ENCODE peak calls at places on chromosome 11, in six cellular contexts. N is astrocyte of the cerebellum; L is AG08395; F is stimulated activated CD4-positive, alpha-beta T cell treated with anti-CD3 and anti-CD28 coated beads, Interleukin-4, amount 100 ng/mL, for 4 hours; U is neural crest cell; K is A549. O is an unnamed sample.

GRCh38 chr11:47524200-47524874 is 28.6 kb downstream of the CELF1 start:
- DNase-seq in F (no peak), K (no peak), U (no peak), L (peak), N (no peak), O (peak)

GRCh38 chr11:14190992-14191773 is 167.8 kb downstream of the RRAS2 start:
- DNase-seq in F (no peak), N (no peak), K (no peak), L (no peak), U (no peak), O (no peak)

GRCh38 chr11:94145916-94146315 is 17.3 kb downstream of the PANX1 start:
- DNase-seq in U (no peak), N (no peak), L (no peak), K (no peak), F (no peak), O (no peak)

GRCh38 chr11:8045839-8046238 is 35.2 kb upstream of the TUB start:
- DNase-seq in L (no peak), N (no peak), F (no peak), U (no peak), K (no peak), O (no peak)

GRCh38 chr11:936199-936598 is 10.5 kb downstream of the AP2A2 start:
- DNase-seq in U (no peak), N (no peak), L (no peak), F (no peak), K (no peak), O (no peak)

GRCh38 chr11:69391192-69392103 is 90.0 kb upstream of the LINC01488 start:
- DNase-seq in U (no peak), L (no peak), N (no peak), F (no peak), K (no peak), O (no peak)

GRCh38 chr11:69010964-69011623 is 2.0 kb downstream of the MRGPRF start:
- DNase-seq in F (peak), L (peak), N (no peak), U (peak), K (peak), O (peak)

GRCh38 chr11:102683277-102683676 is 22.3 kb downstream of the MMP27 start:
- DNase-seq in N (no peak), U (no peak), F (no peak), K (peak), L (no peak), O (no peak)

GRCh38 chr11:115476463-115477286 is 27.5 kb downstream of the CADM1 start:
- DNase-seq in U (no peak), F (no peak), K (no peak), L (no peak), N (no peak), O (no peak)

GRCh38 chr11:26623076-26623666 is 51.1 kb upstream of the MUC15 start:
- DNase-seq in F (no peak), N (no peak), L (peak), U (no peak), K (peak), O (peak)

GRCh38 chr11:706439-706956 is 467 bp downstream of the EPS8L2 start:
- DNase-seq in L (peak), U (no peak), K (peak), N (no peak), F (no peak), O (peak)

GRCh38 chr11:105937738-105938137 is 84.3 kb downstream of the MSANTD4 start:
- DNase-seq in K (no peak), F (no peak), N (peak), L (peak), U (no peak), O (peak)

GRCh38 chr11:93500759-93501158 is 42.4 kb downstream of the SMCO4 start:
- DNase-seq in K (no peak), F (no peak), U (no peak), L (no peak), N (no peak), O (no peak)

GRCh38 chr11:78110830-78111229 is 28.6 kb downstream of the ALG8 start:
- DNase-seq in N (no peak), K (no peak), L (peak), U (no peak), F (no peak), O (no peak)

GRCh38 chr11:746289-747175 is 732 bp upstream of the TALDO1 start:
- DNase-seq in F (no peak), L (no peak), U (peak), N (no peak), K (peak), O (no peak)

GRCh38 chr11:5815534-5815933 is 6.8 kb downstream of the OR52N2 start:
- DNase-seq in N (no peak), F (no peak), K (no peak), U (no peak), L (no peak), O (no peak)

GRCh38 chr11:62542750-62543567 is 3.6 kb downstream of the AHNAK start:
- DNase-seq in N (no peak), K (peak), F (peak), U (peak), L (peak), O (peak)

O was measured in AG08396.